ENCODE peak calls at places on chromosomes 16 and 17, in five cellular contexts. J, X, F, G and I are unnamed samples.

GRCh38 chr17:80422981-80423380 is 8.0 kb downstream of the ENDOV start:
- DNase-seq in G (no peak), X (no peak), F (no peak), J (no peak), I (no peak)

GRCh38 chr16:30528799-30529457 is 2.6 kb upstream of the ZNF768 start:
- DNase-seq in F (no peak), X (no peak), G (no peak), J (no peak), I (no peak)

GRCh38 chr16:2455081-2455845 is 4.6 kb upstream of the TEDC2 start:
- DNase-seq in X (no peak), G (no peak), J (no peak), F (no peak), I (no peak)

GRCh38 chr16:69930117-69930776 is 20.9 kb upstream of the CLEC18A start:
- DNase-seq in F (no peak), X (peak; percentile 25), G (peak; percentile 20), J (peak; percentile 67), I (peak; percentile 30)

GRCh38 chr17:83200231-83200699 is 120.9 kb downstream of the METRNL start:
- DNase-seq in G (no peak), J (no peak), F (no peak), X (peak; percentile 57), I (peak; percentile 21)

GRCh38 chr16:13397126-13397525 is 495.7 kb downstream of the SHISA9 start:
- DNase-seq in G (no peak), X (no peak), J (no peak), F (no peak), I (no peak)

GRCh38 chr17:1912146-1912545 is 82.3 kb downstream of the RPA1 start:
- DNase-seq in X (no peak), G (no peak), J (no peak), F (no peak), I (no peak)

GRCh38 chr16:27514806-27515205 is 34.9 kb downstream of the GTF3C1 start:
- DNase-seq in G (no peak), X (no peak), J (peak; percentile 34), F (no peak), I (no peak)

GRCh38 chr17:66094727-66095126 is 97.2 kb downstream of the CEP112 start:
- DNase-seq in X (no peak), J (no peak), G (no peak), F (no peak), I (no peak)

GRCh38 chr17:74326506-74326905 is 480 bp downstream of the KIF19 start:
- DNase-seq in J (no peak), X (no peak), F (no peak), G (no peak), I (no peak)

GRCh38 chr17:949623-950338 is 29.8 kb downstream of the NXN start:
- DNase-seq in X (no peak), F (no peak), J (no peak), G (no peak), I (no peak)

GRCh38 chr16:18800674-18801196 is 614 bp downstream of the ARL6IP1 start:
- DNase-seq in J (no peak), G (no peak), F (no peak), X (no peak), I (no peak)